ENCODE peak calls at places on chromosomes 6 and 20, in nine cellular contexts. B is CD4-positive, alpha-beta T cell; S is fibroblast of the aortic adventitia; H is AG09309; I is cardiac muscle cell; Y is PC-9; A is tibial artery; V is fibroblast of villous mesenchyme; D is adrenal gland. X is an unnamed sample.

GRCh38 chr6:75539136-75539535 is 45.5 kb upstream of the FILIP1 start:
- DNase-seq in B (no peak), S (no peak), H (no peak), I (no peak), Y (no peak), A (no peak), V (no peak), D (no peak), X (no peak)

GRCh38 chr6:148700713-148701392 is 46.0 kb upstream of the UST start:
- DNase-seq in B (no peak), S (peak; percentile 78), H (no peak), I (peak; percentile 64), Y (no peak), A (no peak), V (peak; percentile 68), D (peak; percentile 31), X (peak; percentile 60)

GRCh38 chr6:32816746-32817204 is at the start of gene HLA-DOB:
- DNase-seq in B (no peak), S (peak; percentile 4), H (no peak), I (peak; percentile 27), Y (peak; percentile 89), A (no peak), V (peak; percentile 21), D (no peak), X (peak; percentile 5)

GRCh38 chr20:63260521-63260920 is 6.3 kb upstream of the NKAIN4 start:
- DNase-seq in B (no peak), S (no peak), H (no peak), I (no peak), Y (no peak), A (no peak), V (no peak), D (no peak), X (no peak)

GRCh38 chr6:129381885-129382284 is 328.1 kb downstream of the ARHGAP18 start:
- DNase-seq in B (no peak), S (no peak), H (no peak), I (no peak), Y (no peak), A (no peak), V (no peak), D (no peak), X (no peak)

GRCh38 chr20:63309261-63310071 is 16.5 kb downstream of the COL20A1 start:
- DNase-seq in B (no peak), S (peak; percentile 35), H (no peak), I (peak; percentile 54), Y (no peak), A (no peak), V (peak; percentile 28), D (peak; percentile 52), X (no peak)

GRCh38 chr20:50346372-50347347 is 156.0 kb downstream of the CEBPB start:
- DNase-seq in B (no peak), S (peak; percentile 93), H (peak; percentile 76), I (peak; percentile 94), Y (peak; percentile 62), A (peak; percentile 91), V (peak; percentile 90), D (peak; percentile 93), X (peak; percentile 82)

GRCh38 chr6:26232950-26233607 is 131.9 kb upstream of the BTN3A2 start:
- DNase-seq in B (peak; percentile 17), S (no peak), H (no peak), I (peak; percentile 82), Y (peak; percentile 76), A (no peak), V (peak; percentile 64), D (peak; percentile 52), X (peak; percentile 88)

GRCh38 chr6:31736768-31737314 is 511 bp upstream of the CLIC1 start:
- DNase-seq in B (no peak), S (no peak), H (no peak), I (no peak), Y (no peak), A (no peak), V (no peak), D (no peak), X (no peak)

GRCh38 chr6:31734703-31735500 is 1.4 kb downstream of the CLIC1 start:
- DNase-seq in B (no peak), S (peak; percentile 46), H (no peak), I (peak; percentile 68), Y (peak; percentile 68), A (peak; percentile 53), V (peak; percentile 62), D (peak; percentile 45), X (peak; percentile 21)

GRCh38 chr6:31737315-31738047 is 1.2 kb upstream of the CLIC1 start:
- DNase-seq in B (no peak), S (no peak), H (no peak), I (peak; percentile 55), Y (no peak), A (no peak), V (no peak), D (no peak), X (peak; percentile 65)

GRCh38 chr6:31734247-31734702 is 2.1 kb downstream of the CLIC1 start:
- DNase-seq in B (no peak), S (no peak), H (no peak), I (no peak), Y (no peak), A (no peak), V (no peak), D (no peak), X (no peak)

DNA sequence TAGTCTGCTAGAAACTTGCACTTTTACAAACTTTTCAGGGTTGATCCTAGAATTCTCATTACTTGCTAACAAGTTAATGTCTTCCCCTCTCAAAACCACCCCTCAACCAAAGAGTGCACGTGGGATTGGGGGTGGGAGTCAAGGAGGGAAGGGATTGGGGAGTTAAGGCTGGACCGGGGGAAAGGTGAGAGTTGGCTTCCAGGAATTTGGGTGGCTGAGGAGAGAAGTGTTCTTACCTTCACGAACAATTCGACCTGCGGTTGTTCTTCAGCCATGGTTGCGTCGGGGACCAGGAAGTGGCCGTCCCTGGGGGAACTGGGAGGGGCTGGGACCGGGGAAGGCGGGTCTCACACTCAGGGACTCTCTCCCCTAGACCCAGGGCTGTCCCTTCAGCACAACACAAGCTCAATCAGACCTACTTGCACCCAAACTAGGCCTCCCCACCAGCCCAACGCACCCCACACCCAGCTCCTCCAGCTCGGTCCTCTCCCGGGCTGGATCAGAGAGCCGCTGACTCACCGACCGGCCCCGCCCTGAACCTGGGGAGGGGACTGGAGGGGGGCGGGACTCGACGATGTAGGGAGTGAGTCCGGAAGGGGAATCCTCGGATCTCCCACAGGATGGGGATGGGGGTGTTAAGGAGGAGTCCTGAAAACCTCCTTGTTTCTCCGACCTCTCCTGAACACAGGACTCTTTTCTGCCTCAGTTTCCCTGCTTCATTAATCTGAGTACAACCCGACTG is at the start of gene CLIC1:
- DNase-seq in B (peak; percentile 52), S (peak; percentile 69), H (no peak), I (peak; percentile 83), Y (peak; percentile 79), A (peak; percentile 92), V (peak; percentile 80), D (peak; percentile 86), X (peak; percentile 79)
- TF ChIP-seq CTCF in B (no peak), S (no peak), H (no peak), I (no peak), Y (no peak), A (no peak), V (no peak), D (no peak), X (no peak)

DNA sequence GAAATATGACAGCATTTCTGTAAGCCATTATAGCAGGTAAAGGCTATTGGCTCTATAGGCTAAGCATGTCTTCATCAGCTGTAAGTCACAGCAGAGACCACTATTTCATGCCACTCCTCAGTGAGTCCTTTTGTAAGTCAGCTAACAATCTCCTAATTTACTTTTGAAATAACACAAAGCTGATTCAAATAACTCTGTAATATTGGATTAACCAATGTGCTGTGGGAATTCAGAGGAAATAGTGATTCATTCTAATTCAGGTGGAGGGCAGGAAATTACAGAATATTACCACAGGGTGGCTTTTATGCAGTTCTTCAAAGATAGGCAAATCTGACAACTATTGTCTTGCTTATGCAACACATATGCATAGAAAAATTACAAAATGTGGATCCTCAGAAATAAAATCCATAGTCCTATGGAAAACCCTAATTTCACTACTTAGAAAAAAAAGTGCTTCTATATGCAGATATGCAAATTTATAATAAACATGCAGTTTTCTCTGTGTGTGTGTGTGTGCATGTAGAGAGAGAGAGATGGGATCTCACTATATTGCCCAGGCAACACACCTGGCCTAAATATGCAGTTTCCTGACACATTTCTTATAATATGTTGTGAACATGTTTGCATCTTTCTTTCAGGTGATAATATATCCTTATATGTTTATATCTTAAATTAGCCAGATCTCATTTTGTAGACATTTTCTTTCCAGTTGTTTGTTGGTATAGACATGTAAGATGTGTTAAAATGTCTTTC is 4.8 kb upstream of the SMIM28 start:
- DNase-seq in B (no peak), S (peak; percentile 42), H (no peak), I (peak; percentile 52), Y (peak; percentile 48), A (no peak), V (no peak), D (no peak), X (no peak)
- TF ChIP-seq CTCF in B (peak; percentile 23), S (peak; percentile 10), H (no peak), I (no peak), Y (peak; percentile 43), A (peak; percentile 8), V (no peak), D (no peak), X (no peak)

GRCh38 chr20:1121439-1121838 is 3.0 kb downstream of the PSMF1 start:
- DNase-seq in B (no peak), S (peak; percentile 12), H (no peak), I (peak; percentile 7), Y (no peak), A (no peak), V (no peak), D (no peak), X (no peak)

GRCh38 chr20:1119524-1119923 is 1.1 kb downstream of the PSMF1 start:
- DNase-seq in B (no peak), S (no peak), H (no peak), I (no peak), Y (no peak), A (no peak), V (no peak), D (no peak), X (no peak)

GRCh38 chr20:1118004-1118335 is 432 bp upstream of the PSMF1 start:
- DNase-seq in B (no peak), S (no peak), H (no peak), I (no peak), Y (no peak), A (no peak), V (no peak), D (no peak), X (no peak)

GRCh38 chr20:1119128-1119505 is 715 bp downstream of the PSMF1 start:
- DNase-seq in B (no peak), S (no peak), H (no peak), I (no peak), Y (no peak), A (no peak), V (no peak), D (no peak), X (no peak)

GRCh38 chr20:1118336-1119127 is at the start of gene PSMF1:
- DNase-seq in B (peak; percentile 94), S (peak; percentile 88), H (peak; percentile 41), I (peak; percentile 94), Y (peak; percentile 84), A (peak; percentile 93), V (peak; percentile 91), D (peak; percentile 95), X (peak; percentile 90)
- TF ChIP-seq CTCF in B (no peak), S (no peak), H (no peak), I (no peak), Y (no peak), A (peak; percentile 13), V (no peak), D (no peak), X (no peak)

GRCh38 chr6:108840919-108841318 is 7.3 kb upstream of the ARMC2 start:
- DNase-seq in B (no peak), S (no peak), H (no peak), I (no peak), Y (no peak), A (no peak), V (no peak), D (no peak), X (no peak)

GRCh38 chr6:108836061-108836460 is 12.2 kb upstream of the ARMC2 start:
- DNase-seq in B (no peak), S (no peak), H (no peak), I (no peak), Y (peak; percentile 29), A (no peak), V (peak; percentile 12), D (no peak), X (no peak)

GRCh38 chr6:108837236-108837971 is 10.8 kb upstream of the ARMC2 start:
- DNase-seq in B (no peak), S (no peak), H (no peak), I (no peak), Y (peak; percentile 33), A (no peak), V (peak; percentile 18), D (no peak), X (peak; percentile 39)

GRCh38 chr6:108839068-108839467 is 9.2 kb upstream of the ARMC2 start:
- DNase-seq in B (no peak), S (no peak), H (no peak), I (no peak), Y (no peak), A (no peak), V (no peak), D (no peak), X (no peak)

DNA sequence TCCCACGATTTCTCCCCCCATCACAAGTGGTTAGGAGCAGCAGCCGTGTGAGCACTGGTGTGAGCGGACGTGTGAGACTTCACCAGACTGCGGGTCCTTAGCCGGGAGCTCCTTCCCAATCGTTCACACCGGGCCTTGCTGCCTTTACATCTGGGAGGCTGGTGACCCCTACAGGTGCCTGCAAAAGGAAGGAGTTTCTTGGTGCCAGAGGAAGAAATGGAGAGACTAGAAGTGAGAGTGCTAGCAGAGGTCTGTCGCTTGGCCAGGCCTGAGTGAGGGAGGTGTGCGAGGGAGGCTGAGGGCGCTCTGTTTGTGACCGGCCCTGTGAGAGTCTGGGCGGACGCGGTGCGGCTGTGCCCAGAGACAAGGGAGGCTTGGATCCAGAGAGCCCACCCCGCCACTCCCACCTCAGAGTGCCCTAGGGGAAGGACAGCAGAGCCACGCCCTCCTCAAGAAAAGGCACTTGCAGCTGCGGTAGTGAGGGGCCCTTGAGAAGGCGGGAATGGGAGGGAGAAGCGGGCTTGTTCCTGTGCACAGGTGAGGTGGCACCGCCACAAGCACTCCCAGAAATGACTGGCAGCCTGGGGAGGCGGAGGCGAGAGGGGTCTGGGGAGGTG is 10.0 kb upstream of the ARMC2 start:
- DNase-seq in B (no peak), S (peak; percentile 29), H (no peak), I (peak; percentile 19), Y (peak; percentile 13), A (no peak), V (peak; percentile 19), D (no peak), X (peak; percentile 14)
- TF ChIP-seq CTCF in B (no peak), S (peak; percentile 33), H (peak; percentile 18), I (no peak), Y (no peak), A (no peak), V (peak; percentile 15), D (no peak), X (no peak)

X was measured in fibroblast of lung.